ENCODE peak calls at places on chromosomes 4 and X, in nine cellular contexts. X is brain microvascular endothelial cell; V is heart left ventricle; R is astrocyte; L is coronary artery; J is pancreas; P is A549; C is neural progenitor cell; B is CD4-positive, alpha-beta T cell. Q is an unnamed sample.

GRCh38 chrX:144335402-144335801 is 451.5 kb downstream of the UBE2NL start:
- DNase-seq in X (no peak), V (no peak), R (no peak), L (no peak), J (no peak), P (no peak), C (peak), B (no peak), Q (no peak)

GRCh38 chr4:123248260-123248659 is 148.3 kb upstream of the SPRY1 start:
- DNase-seq in X (no peak), V (no peak), R (no peak), L (no peak), J (no peak), P (no peak), C (no peak), B (no peak), Q (no peak)

GRCh38 chrX:4240541-4241194 is 527.2 kb upstream of the PRKX start:
- DNase-seq in X (no peak), V (no peak), R (no peak), L (no peak), J (no peak), P (no peak), C (no peak), B (no peak), Q (no peak)

GRCh38 chr4:138078264-138078663 is 163.9 kb downstream of the SLC7A11 start:
- DNase-seq in X (no peak), V (no peak), R (no peak), L (no peak), J (no peak), P (no peak), C (no peak), B (no peak), Q (no peak)

GRCh38 chr4:158253350-158253980 is 43.2 kb downstream of the TMEM144 start:
- DNase-seq in X (peak), V (peak), R (peak), L (no peak), J (peak), P (peak), C (peak), B (no peak), Q (no peak)

GRCh38 chr4:187995322-187996207 is at the start of gene ZFP42:
- DNase-seq in X (no peak), V (no peak), R (no peak), L (no peak), J (no peak), P (no peak), C (peak), B (no peak), Q (peak)

GRCh38 chr4:187618701-187619278 is 376.8 kb upstream of the ZFP42 start:
- DNase-seq in X (peak), V (no peak), R (peak), L (no peak), J (no peak), P (no peak), C (no peak), B (no peak), Q (peak)

GRCh38 chr4:89314291-89314690 is 6.7 kb upstream of the GPRIN3 start:
- DNase-seq in X (no peak), V (no peak), R (no peak), L (no peak), J (no peak), P (no peak), C (no peak), B (no peak), Q (no peak)

GRCh38 chr4:41362647-41363383 is 106.1 kb downstream of the UCHL1 start:
- DNase-seq in X (no peak), V (peak), R (no peak), L (no peak), J (no peak), P (no peak), C (peak), B (no peak), Q (no peak)

GRCh38 chrX:39427492-39428289 is 626.4 kb downstream of the MID1IP1 start:
- DNase-seq in X (peak), V (no peak), R (peak), L (no peak), J (no peak), P (no peak), C (no peak), B (no peak), Q (peak)

GRCh38 chr4:31807036-31807435 is 1086.9 kb downstream of the PCDH7 start:
- DNase-seq in X (no peak), V (no peak), R (peak), L (no peak), J (no peak), P (no peak), C (no peak), B (no peak), Q (no peak)

GRCh38 chrX:107117993-107118321 is 665 bp downstream of the RBM41 start:
- DNase-seq in X (no peak), V (no peak), R (no peak), L (no peak), J (no peak), P (no peak), C (no peak), B (no peak), Q (no peak)

GRCh38 chr4:74793757-74794340 is 474 bp downstream of the BTC start:
- DNase-seq in X (no peak), V (peak), R (no peak), L (peak), J (peak), P (peak), C (peak), B (no peak), Q (peak)

GRCh38 chr4:86856896-86857295 is 7.7 kb upstream of the SLC10A6 start:
- DNase-seq in X (no peak), V (no peak), R (no peak), L (no peak), J (no peak), P (no peak), C (no peak), B (no peak), Q (no peak)

GRCh38 chr4:156825074-156825473 is 146.5 kb downstream of the PDGFC start:
- DNase-seq in X (no peak), V (no peak), R (no peak), L (no peak), J (no peak), P (no peak), C (no peak), B (no peak), Q (peak)

DNA sequence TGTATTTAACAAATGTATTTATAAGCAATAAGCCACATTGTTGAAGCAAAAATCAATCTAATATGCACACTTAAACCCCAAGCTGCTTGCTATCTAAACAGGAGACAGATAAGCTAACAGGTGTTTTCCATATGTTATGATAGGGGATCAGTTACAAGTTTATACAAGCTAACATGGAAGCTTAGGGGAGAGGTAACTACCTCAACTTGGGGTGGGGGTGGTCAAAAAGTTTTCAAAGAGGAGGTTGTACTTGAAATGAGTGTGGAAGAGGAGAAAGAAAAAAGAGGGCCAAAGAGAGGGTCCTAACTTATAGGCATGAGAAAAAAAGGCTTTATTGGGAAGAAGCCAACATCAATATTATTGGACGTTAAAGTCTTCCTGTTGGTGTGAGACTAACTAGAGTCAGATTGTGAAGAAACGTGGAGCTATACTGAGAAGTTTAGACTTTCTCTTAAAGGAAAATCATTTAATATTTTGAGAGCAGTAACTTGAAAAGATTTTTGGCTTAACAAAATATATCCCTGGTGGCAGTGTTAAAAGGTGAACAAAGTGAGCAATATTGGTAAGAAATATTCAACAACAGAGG is 205.8 kb downstream of the NDST4 start:
- DNase-seq in X (no peak), V (no peak), R (no peak), L (no peak), J (no peak), P (no peak), C (no peak), B (no peak), Q (no peak)
- H3K27ac ChIP-seq in X (no peak), V (no peak), R (no peak), L (no peak), J (no peak), P (no peak), C (no peak), B (no peak), Q (no peak)

DNA sequence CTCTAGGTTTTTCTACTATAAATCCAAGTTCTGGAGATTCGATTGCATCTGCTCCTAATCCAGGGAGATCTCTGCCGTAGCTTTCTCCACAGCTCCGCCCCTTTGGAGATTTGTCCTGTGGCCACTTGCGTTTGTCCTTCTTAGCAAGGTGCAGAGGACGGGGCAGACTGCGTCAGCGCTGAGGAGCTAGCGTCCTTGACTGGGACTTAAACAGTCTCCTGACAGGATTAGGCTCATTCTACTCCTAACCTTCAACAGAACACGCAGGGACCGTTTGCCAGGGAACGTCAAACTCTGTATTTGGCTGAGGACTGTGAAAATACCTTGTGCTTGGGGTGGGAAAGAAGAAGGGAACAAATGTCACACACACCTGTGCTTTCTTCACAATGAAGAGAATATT is 38.6 kb downstream of the SORBS2 start:
- DNase-seq in X (no peak), V (peak), R (no peak), L (no peak), J (peak), P (no peak), C (peak), B (no peak), Q (no peak)
- TF ChIP-seq CTCF in X (no peak), V (no peak), R (no peak), L (no peak), J (no peak), P (no peak), C (no peak), B (no peak), Q (no peak)

GRCh38 chr4:77159798-77160197 is 2.8 kb downstream of the CCNG2 start:
- DNase-seq in X (no peak), V (no peak), R (no peak), L (no peak), J (no peak), P (no peak), C (no peak), B (no peak), Q (no peak)
- H3K27ac ChIP-seq in X (no peak), V (no peak), R (no peak), L (no peak), J (no peak), P (no peak), C (peak), B (no peak), Q (no peak)

DNA sequence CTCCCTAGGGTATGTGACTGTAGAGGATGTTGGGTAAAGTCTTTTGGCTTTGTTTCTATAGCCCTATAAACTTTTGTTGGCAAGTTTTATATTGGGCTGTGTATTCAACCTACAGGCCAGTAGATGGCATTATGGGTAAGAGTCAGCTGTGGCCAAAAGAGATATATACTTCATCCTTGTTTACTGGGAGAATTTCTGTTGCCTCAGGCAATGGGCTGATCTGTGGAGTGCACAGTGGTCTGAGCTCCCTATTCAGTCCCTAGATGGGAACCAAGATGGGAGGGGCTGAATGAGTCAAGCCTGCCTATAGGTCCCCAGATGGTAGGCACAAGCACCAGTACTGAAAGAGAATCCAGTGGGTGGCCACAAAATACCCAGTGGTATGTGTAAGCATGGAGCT is 580.6 kb downstream of the EPHA5 start:
- DNase-seq in X (peak), V (no peak), R (peak), L (no peak), J (no peak), P (no peak), C (peak), B (no peak), Q (peak)
- TF ChIP-seq CTCF in X (peak), V (no peak), R (peak), L (no peak), J (no peak), P (no peak), C (peak), B (no peak), Q (peak)

DNA sequence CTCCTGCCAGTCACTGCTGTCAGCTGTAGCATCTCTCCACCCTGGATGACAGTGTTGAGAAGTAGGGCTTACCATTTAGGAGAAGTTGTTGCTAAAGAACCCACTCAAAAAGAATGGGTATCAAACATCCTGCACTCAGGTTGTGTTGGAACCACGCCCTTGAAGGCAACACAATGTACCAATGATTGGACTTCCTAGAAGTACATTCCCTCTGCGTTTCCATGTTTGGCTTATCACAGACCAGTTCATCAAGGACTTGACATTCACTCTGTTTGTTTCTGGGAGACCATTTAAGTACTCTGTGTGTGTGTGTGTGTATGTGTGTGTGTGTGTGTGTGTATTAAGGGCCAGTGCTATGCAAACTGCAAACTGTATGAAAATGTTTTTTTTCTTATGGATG is 200.6 kb upstream of the GATB start:
- DNase-seq in X (no peak), V (peak), R (no peak), L (no peak), J (no peak), P (no peak), C (no peak), B (no peak), Q (no peak)
- H3K27ac ChIP-seq in X (no peak), V (peak), R (no peak), L (no peak), J (no peak), P (no peak), C (no peak), B (no peak), Q (no peak)